ENCODE peak calls at places on chromosomes 3 and 15, in five cellular contexts. One of them, this sample, is unnamed. For H3K4me1, the result is how much of the 10 kb centered on the place peaks cover.

GRCh38 chr15:93913310-93913709 is 318.1 kb upstream of the MCTP2 start:
- DNase-seq in Panc1: no peak
- DNase-seq in GM23338: no peak
- DNase-seq in BE2C: no peak
- DNase-seq in A673: no peak
- DNase-seq in this sample: no peak

GRCh38 chr3:30644615-30645014 is 38.2 kb downstream of the TGFBR2 start:
- DNase-seq in Panc1: no peak
- DNase-seq in GM23338: no peak
- DNase-seq in BE2C: no peak
- DNase-seq in A673: peak
- DNase-seq in this sample: peak

GRCh38 chr3:187587012-187587544 is 83.1 kb downstream of the SST start:
- DNase-seq in Panc1: no peak
- DNase-seq in GM23338: no peak
- DNase-seq in BE2C: no peak
- DNase-seq in A673: no peak
- DNase-seq in this sample: no peak

GRCh38 chr3:140276698-140277097 is 341.7 kb downstream of the CLSTN2 start:
- DNase-seq in Panc1: peak
- DNase-seq in GM23338: peak
- DNase-seq in BE2C: peak
- DNase-seq in A673: peak
- DNase-seq in this sample: peak

GRCh38 chr3:129308636-129309035 is 30.0 kb downstream of the HMCES start:
- DNase-seq in Panc1: no peak
- DNase-seq in GM23338: no peak
- DNase-seq in BE2C: no peak
- DNase-seq in A673: no peak
- DNase-seq in this sample: no peak

GRCh38 chr3:79467721-79468120 is 300.1 kb downstream of the ROBO1 start:
- DNase-seq in Panc1: no peak
- DNase-seq in GM23338: peak
- DNase-seq in BE2C: no peak
- DNase-seq in A673: no peak
- DNase-seq in this sample: no peak

GRCh38 chr3:120180731-120181412 is 86.6 kb upstream of the GSK3B start:
- DNase-seq in Panc1: no peak
- DNase-seq in GM23338: no peak
- DNase-seq in BE2C: no peak
- DNase-seq in A673: no peak
- DNase-seq in this sample: peak

GRCh38 chr3:72694398-72694797 is 153.8 kb downstream of the SHQ1 start:
- DNase-seq in Panc1: no peak
- DNase-seq in GM23338: no peak
- DNase-seq in BE2C: no peak
- DNase-seq in A673: no peak
- DNase-seq in this sample: no peak

GRCh38 chr3:157438371-157438735 is 1.7 kb downstream of the PTX3 start:
- DNase-seq in Panc1: no peak
- DNase-seq in GM23338: peak
- DNase-seq in BE2C: no peak
- DNase-seq in A673: no peak
- DNase-seq in this sample: no peak

GRCh38 chr3:72907851-72908620 is 20.2 kb downstream of the GXYLT2 start:
- DNase-seq in Panc1: no peak
- DNase-seq in GM23338: no peak
- DNase-seq in BE2C: no peak
- DNase-seq in A673: no peak
- DNase-seq in this sample: no peak

GRCh38 chr3:17473761-17474160 is 268.7 kb downstream of the TBC1D5 start:
- DNase-seq in Panc1: no peak
- DNase-seq in GM23338: no peak
- DNase-seq in BE2C: no peak
- DNase-seq in A673: no peak
- DNase-seq in this sample: no peak

GRCh38 chr15:81002254-81003022 is 1.7 kb downstream of the TLNRD1 start:
- DNase-seq in Panc1: no peak
- DNase-seq in GM23338: peak
- DNase-seq in BE2C: peak
- DNase-seq in A673: peak
- DNase-seq in this sample: no peak

GRCh38 chr3:143480306-143480852 is 360.8 kb downstream of the CHST2 start:
- DNase-seq in Panc1: no peak
- DNase-seq in GM23338: no peak
- DNase-seq in BE2C: no peak
- DNase-seq in A673: peak
- DNase-seq in this sample: no peak

GRCh38 chr15:95267476-95267875 is 1036.1 kb downstream of the MCTP2 start:
- DNase-seq in Panc1: no peak
- DNase-seq in GM23338: no peak
- DNase-seq in BE2C: no peak
- DNase-seq in A673: no peak
- DNase-seq in this sample: no peak

GRCh38 chr3:176286456-176287115 is 910.7 kb downstream of the TBL1XR1 start:
- DNase-seq in Panc1: no peak
- DNase-seq in GM23338: no peak
- DNase-seq in BE2C: no peak
- DNase-seq in A673: no peak
- DNase-seq in this sample: no peak

GRCh38 chr3:22236490-22237271 is 485.7 kb upstream of the ZNF385D start:
- DNase-seq in Panc1: no peak
- DNase-seq in GM23338: no peak
- DNase-seq in BE2C: no peak
- DNase-seq in A673: no peak
- DNase-seq in this sample: no peak

GRCh38 chr3:182710557-182711157 is 82.6 kb upstream of the ATP11B start:
- DNase-seq in Panc1: no peak
- DNase-seq in GM23338: peak
- DNase-seq in BE2C: no peak
- DNase-seq in A673: peak
- DNase-seq in this sample: no peak

GRCh38 chr15:68510558-68510957 is 68.2 kb upstream of the CORO2B start:
- DNase-seq in Panc1: no peak
- DNase-seq in GM23338: no peak
- DNase-seq in BE2C: no peak
- DNase-seq in A673: no peak
- DNase-seq in this sample: no peak

GRCh38 chr15:79661411-79661810 is 229.3 kb downstream of the MINAR1 start:
- DNase-seq in Panc1: no peak
- DNase-seq in GM23338: no peak
- DNase-seq in BE2C: no peak
- DNase-seq in A673: no peak
- DNase-seq in this sample: no peak

GRCh38 chr15:51936119-51936478 is 35.5 kb downstream of the LEO1 start:
- DNase-seq in Panc1: no peak
- DNase-seq in GM23338: peak
- DNase-seq in BE2C: no peak
- DNase-seq in A673: peak
- DNase-seq in this sample: no peak

GRCh38 chr3:125150525-125151436 is 61.8 kb downstream of the SLC12A8 start:
- DNase-seq in Panc1: peak
- DNase-seq in GM23338: peak
- DNase-seq in BE2C: peak
- DNase-seq in A673: peak
- DNase-seq in this sample: peak

GRCh38 chr3:81995334-81995733 is 233.9 kb upstream of the GBE1 start:
- DNase-seq in Panc1: no peak
- DNase-seq in GM23338: peak
- DNase-seq in BE2C: no peak
- DNase-seq in A673: no peak
- DNase-seq in this sample: no peak

GRCh38 chr3:24201301-24201700 is 256.2 kb downstream of the NR1D2 start:
- DNase-seq in Panc1: no peak
- DNase-seq in GM23338: no peak
- DNase-seq in BE2C: no peak
- DNase-seq in A673: no peak
- DNase-seq in this sample: no peak

GRCh38 chr3:195708066-195708465 is 12.7 kb upstream of the MUC20 start:
- DNase-seq in Panc1: no peak
- DNase-seq in GM23338: no peak
- DNase-seq in BE2C: no peak
- DNase-seq in A673: no peak
- DNase-seq in this sample: no peak

GRCh38 chr15:42090375-42090774 is 4.0 kb downstream of the PLA2G4D start:
- DNase-seq in Panc1: no peak
- DNase-seq in GM23338: no peak
- DNase-seq in BE2C: no peak
- DNase-seq in A673: no peak
- DNase-seq in this sample: no peak

GRCh38 chr3:45677045-45677436 is 12.2 kb upstream of the SACM1L start:
- DNase-seq in Panc1: no peak
- DNase-seq in GM23338: peak
- DNase-seq in BE2C: no peak
- DNase-seq in A673: peak
- DNase-seq in this sample: peak

GRCh38 chr3:154458560-154458959 is 28.6 kb upstream of the GPR149 start:
- DNase-seq in Panc1: no peak
- DNase-seq in GM23338: no peak
- DNase-seq in BE2C: no peak
- DNase-seq in A673: no peak
- DNase-seq in this sample: no peak

GRCh38 chr15:57340673-57341259 is 35.5 kb upstream of the CGNL1 start:
- DNase-seq in Panc1: peak
- DNase-seq in GM23338: peak
- DNase-seq in BE2C: peak
- DNase-seq in A673: peak
- DNase-seq in this sample: peak

GRCh38 chr15:74835312-74835823 is 7.6 kb downstream of the ULK3 start:
- DNase-seq in Panc1: no peak
- DNase-seq in GM23338: peak
- DNase-seq in BE2C: peak
- DNase-seq in A673: peak
- DNase-seq in this sample: peak

GRCh38 chr15:74837482-74837881 is 5.5 kb downstream of the ULK3 start:
- DNase-seq in Panc1: no peak
- DNase-seq in GM23338: peak
- DNase-seq in BE2C: peak
- DNase-seq in A673: no peak
- DNase-seq in this sample: no peak

GRCh38 chr15:74838746-74839525 is 4.0 kb downstream of the ULK3 start:
- DNase-seq in Panc1: no peak
- DNase-seq in GM23338: no peak
- DNase-seq in BE2C: no peak
- DNase-seq in A673: no peak
- DNase-seq in this sample: no peak

GRCh38 chr15:74838117-74838516 is 4.8 kb downstream of the ULK3 start:
- DNase-seq in Panc1: no peak
- DNase-seq in GM23338: no peak
- DNase-seq in BE2C: peak
- DNase-seq in A673: no peak
- DNase-seq in this sample: no peak

GRCh38 chr15:74836846-74837245 is 6.1 kb downstream of the ULK3 start:
- DNase-seq in Panc1: no peak
- DNase-seq in GM23338: no peak
- DNase-seq in BE2C: no peak
- DNase-seq in A673: no peak
- DNase-seq in this sample: no peak
- H3K4me1 ChIP-seq in Panc1: under half
- H3K4me1 ChIP-seq in GM23338: under half
- H3K4me1 ChIP-seq in BE2C: under half
- H3K4me1 ChIP-seq in A673: under half
- H3K4me1 ChIP-seq in this sample: under half

GRCh38 chr15:91924842-91925495 is 71.5 kb downstream of the SLCO3A1 start:
- DNase-seq in Panc1: no peak
- DNase-seq in GM23338: no peak
- DNase-seq in BE2C: no peak
- DNase-seq in A673: no peak
- DNase-seq in this sample: no peak
- H3K4me1 ChIP-seq in Panc1: under half
- H3K4me1 ChIP-seq in GM23338: under half
- H3K4me1 ChIP-seq in BE2C: under half
- H3K4me1 ChIP-seq in A673: under half
- H3K4me1 ChIP-seq in this sample: under half

DNA sequence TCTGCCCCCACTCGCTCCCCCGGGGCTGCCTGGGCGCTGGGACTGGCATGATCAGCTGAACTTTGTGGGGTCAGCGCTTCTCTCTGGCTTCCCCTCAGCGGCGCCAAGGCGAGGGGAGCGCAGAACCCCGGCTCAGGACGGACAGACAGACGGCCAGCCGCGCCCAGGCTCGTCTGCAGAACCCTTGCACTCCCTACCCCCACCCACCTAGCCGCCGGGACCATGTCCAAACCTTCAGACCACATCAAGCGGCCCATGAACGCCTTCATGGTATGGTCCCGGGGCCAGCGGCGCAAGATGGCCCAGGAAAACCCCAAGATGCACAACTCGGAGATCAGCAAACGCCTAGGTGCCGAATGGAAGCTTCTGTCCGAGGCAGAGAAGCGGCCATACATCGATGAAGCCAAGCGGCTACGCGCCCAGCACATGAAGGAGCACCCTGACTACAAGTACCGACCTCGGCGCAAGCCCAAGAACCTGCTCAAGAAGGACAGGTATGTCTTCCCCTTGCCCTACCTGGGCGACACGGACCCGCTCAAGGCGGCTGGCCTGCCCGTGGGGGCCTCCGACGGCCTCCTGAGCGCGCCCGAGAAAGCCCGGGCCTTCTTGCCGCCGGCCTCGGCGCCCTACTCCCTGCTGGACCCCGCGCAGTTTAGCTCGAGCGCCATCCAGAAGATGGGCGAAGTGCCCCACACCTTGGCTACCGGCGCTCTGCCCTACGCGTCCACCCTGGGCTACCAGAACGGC is 621 bp downstream of the SOX14 start:
- DNase-seq in Panc1: no peak
- DNase-seq in GM23338: peak
- DNase-seq in BE2C: no peak
- DNase-seq in A673: no peak
- DNase-seq in this sample: no peak
- H3K4me1 ChIP-seq in Panc1: under half
- H3K4me1 ChIP-seq in GM23338: half or more
- H3K4me1 ChIP-seq in BE2C: under half
- H3K4me1 ChIP-seq in A673: under half
- H3K4me1 ChIP-seq in this sample: under half

GRCh38 chr3:184236033-184236410 is 6.6 kb downstream of the VWA5B2 start:
- DNase-seq in Panc1: no peak
- DNase-seq in GM23338: no peak
- DNase-seq in BE2C: no peak
- DNase-seq in A673: no peak
- DNase-seq in this sample: no peak
- H3K4me1 ChIP-seq in Panc1: under half
- H3K4me1 ChIP-seq in GM23338: under half
- H3K4me1 ChIP-seq in BE2C: under half
- H3K4me1 ChIP-seq in A673: under half
- H3K4me1 ChIP-seq in this sample: under half

This sample was measured in lung.